ENCODE peak calls at places on chromosomes 11 and 22, in nine cellular contexts. S is effector memory CD8-positive, alpha-beta T cell; L is HFF-Myc; A is activated CD4-positive, alpha-beta T cell treated with anti-CD3 and anti-CD28 coated beads for 24 hours; H is NCI-H1092; C is cerebellum; Q is NCI-H460; G is adipocyte; N is stimulated activated CD8-positive, alpha-beta memory T cell treated with anti-CD3 and anti-CD28 coated beads, Interleukin-7, amount 100 ng/mL, for 24 hours. R is an unnamed sample.

GRCh38 chr11:120513436-120514315 is 2.1 kb downstream of the GRIK4 start:
- DNase-seq in S (no peak), L (no peak), A (no peak), H (no peak), C (no peak), Q (no peak), G (no peak), N (no peak), R (no peak)

GRCh38 chr11:1202154-1202775 is 20.6 kb upstream of the MUC5B start:
- DNase-seq in S (no peak), L (no peak), A (no peak), H (no peak), C (no peak), Q (no peak), G (no peak), N (no peak), R (peak)

GRCh38 chr11:8230178-8230859 is 33.4 kb downstream of the LMO1 start:
- DNase-seq in S (no peak), L (no peak), A (no peak), H (no peak), C (no peak), Q (no peak), G (no peak), N (no peak), R (no peak)

GRCh38 chr11:133928628-133929059 is 28.1 kb downstream of the IGSF9B start:
- DNase-seq in S (no peak), L (no peak), A (peak), H (no peak), C (no peak), Q (no peak), G (peak), N (peak), R (peak)

GRCh38 chr11:38089728-38090127 is 1491.7 kb upstream of the RAG2 start:
- DNase-seq in S (no peak), L (no peak), A (no peak), H (no peak), C (no peak), Q (no peak), G (peak), N (no peak), R (no peak)

GRCh38 chr22:44648821-44649566 is 53.0 kb upstream of the PRR5 start:
- DNase-seq in S (no peak), L (peak), A (no peak), H (no peak), C (no peak), Q (no peak), G (peak), N (no peak), R (no peak)

GRCh38 chr11:124394408-124394807 is 4.4 kb downstream of the OR8B3 start:
- DNase-seq in S (no peak), L (no peak), A (no peak), H (no peak), C (no peak), Q (no peak), G (peak), N (no peak), R (no peak)

GRCh38 chr11:838441-839279 is 3.7 kb downstream of the POLR2L start:
- DNase-seq in S (no peak), L (no peak), A (no peak), H (no peak), C (no peak), Q (no peak), G (peak), N (no peak), R (no peak)

GRCh38 chr22:45441158-45441557 is 27.7 kb downstream of the RIBC2 start:
- DNase-seq in S (no peak), L (peak), A (no peak), H (no peak), C (peak), Q (peak), G (peak), N (no peak), R (no peak)

GRCh38 chr11:96084610-96085348 is 160.9 kb upstream of the MTMR2 start:
- DNase-seq in S (no peak), L (no peak), A (no peak), H (no peak), C (no peak), Q (no peak), G (no peak), N (no peak), R (no peak)

GRCh38 chr22:18023509-18024275 is 669 bp downstream of the MICAL3 start:
- DNase-seq in S (no peak), L (no peak), A (peak), H (peak), C (peak), Q (peak), G (peak), N (no peak), R (no peak)

GRCh38 chr11:57309106-57310059 is 15.4 kb downstream of the TNKS1BP1 start:
- DNase-seq in S (no peak), L (no peak), A (no peak), H (no peak), C (no peak), Q (no peak), G (no peak), N (no peak), R (no peak)

GRCh38 chr22:16586991-16587390 is 5.6 kb downstream of the CCT8L2 start:
- DNase-seq in S (no peak), L (no peak), A (no peak), H (no peak), C (no peak), Q (no peak), G (no peak), N (no peak), R (no peak)